ENCODE peak calls at places on chromosome 18, in seven cellular contexts. A is stimulated activated CD8-positive, alpha-beta memory T cell treated with anti-CD3 and anti-CD28 coated beads, Interleukin-4, amount 100 ng/mL, for 24 hours; T is pancreas; E is non-pigmented ciliary epithelial cell; J is D721Med; G is putamen; F is H4. S is an unnamed sample.

GRCh38 chr18:49020129-49020528 is 69.4 kb upstream of the SMAD7 start:
- DNase-seq in A (no peak), G (no peak), E (no peak), J (no peak), T (peak), F (no peak), S (no peak)

GRCh38 chr18:45938488-45938935 is 28.6 kb downstream of the EPG5 start:
- DNase-seq in J (no peak), E (no peak), F (no peak), G (no peak), T (no peak), A (no peak), S (no peak)

GRCh38 chr18:8978394-8978793 is 124.1 kb upstream of the NDUFV2 start:
- DNase-seq in E (no peak), T (no peak), A (no peak), F (no peak), G (no peak), J (no peak), S (no peak)

GRCh38 chr18:9003406-9004100 is 98.9 kb upstream of the NDUFV2 start:
- DNase-seq in T (no peak), F (no peak), E (no peak), G (no peak), A (no peak), J (no peak), S (no peak)

GRCh38 chr18:59096098-59096779 is 43.4 kb upstream of the SEC11C start:
- DNase-seq in E (no peak), J (no peak), T (no peak), A (no peak), F (no peak), G (no peak), S (no peak)

GRCh38 chr18:49250819-49251388 is 209.5 kb downstream of the DYM start:
- DNase-seq in E (no peak), A (no peak), F (no peak), T (no peak), J (no peak), G (peak), S (no peak)

GRCh38 chr18:52341617-52342381 is 1.8 kb downstream of the DCC start:
- DNase-seq in A (no peak), T (no peak), F (no peak), G (no peak), E (no peak), J (no peak), S (no peak)

GRCh38 chr18:59233017-59233410 is 13.1 kb downstream of the GRP start:
- DNase-seq in J (no peak), G (no peak), F (no peak), E (no peak), A (no peak), T (no peak), S (no peak)

GRCh38 chr18:47422524-47422923 is 171.1 kb upstream of the SKOR2 start:
- DNase-seq in E (no peak), F (peak), T (no peak), A (no peak), G (no peak), J (no peak), S (no peak)

GRCh38 chr18:24000613-24001490 is 13.7 kb upstream of the TTC39C start:
- DNase-seq in E (no peak), F (no peak), G (no peak), A (no peak), J (no peak), T (no peak), S (no peak)

GRCh38 chr18:33579147-33579867 is 1.3 kb downstream of the ASXL3 start:
- DNase-seq in T (no peak), G (peak), J (no peak), F (no peak), E (no peak), A (no peak), S (no peak)

GRCh38 chr18:42675810-42676209 is 439.7 kb downstream of the RIT2 start:
- DNase-seq in G (no peak), F (no peak), A (no peak), T (no peak), J (no peak), E (no peak), S (no peak)

GRCh38 chr18:7417742-7418141 is 149.4 kb upstream of the PTPRM start:
- DNase-seq in J (no peak), E (peak), F (peak), T (no peak), G (no peak), A (no peak), S (no peak)

GRCh38 chr18:12403601-12404506 is 3.9 kb upstream of the PRELID3A start:
- DNase-seq in E (peak), J (no peak), A (no peak), T (no peak), F (peak), G (no peak), S (no peak)

GRCh38 chr18:22470511-22471181 is 52.9 kb upstream of the CTAGE1 start:
- DNase-seq in G (no peak), J (no peak), F (peak), A (no peak), E (no peak), T (peak), S (no peak)

GRCh38 chr18:44973282-44973681 is 292.6 kb downstream of the SETBP1 start:
- DNase-seq in E (no peak), T (no peak), F (no peak), A (no peak), J (no peak), G (no peak), S (no peak)

GRCh38 chr18:63762518-63762917 is 12.7 kb upstream of the SERPINB7 start:
- DNase-seq in T (no peak), G (no peak), J (no peak), F (no peak), A (no peak), E (no peak), S (no peak)

GRCh38 chr18:731185-731584 is 18.8 kb upstream of the ENOSF1 start:
- DNase-seq in F (no peak), A (no peak), J (no peak), E (no peak), T (no peak), G (no peak), S (no peak)

GRCh38 chr18:59870623-59871130 is 29.1 kb upstream of the PMAIP1 start:
- DNase-seq in F (no peak), E (no peak), G (no peak), J (no peak), A (no peak), T (no peak), S (no peak)

GRCh38 chr18:71114550-71115210 is 825.8 kb downstream of the SOCS6 start:
- DNase-seq in T (no peak), A (no peak), G (no peak), E (no peak), F (peak), J (no peak), S (no peak)

GRCh38 chr18:5825663-5826062 is 69.7 kb downstream of the TMEM200C start:
- DNase-seq in E (no peak), J (no peak), G (no peak), F (no peak), A (no peak), T (no peak), S (no peak)

GRCh38 chr18:51279367-51279984 is 82.0 kb upstream of the MEX3C start:
- DNase-seq in G (no peak), T (no peak), A (no peak), F (no peak), E (no peak), J (no peak), S (peak)

GRCh38 chr18:25350561-25351201 is 1.3 kb downstream of the ZNF521 start:
- DNase-seq in G (peak), A (no peak), J (no peak), F (peak), T (no peak), E (peak), S (peak)

GRCh38 chr18:903703-904102 is 968 bp upstream of the ADCYAP1 start:
- DNase-seq in J (no peak), T (peak), E (no peak), G (no peak), F (no peak), A (no peak), S (peak)

GRCh38 chr18:65435529-65435928 is 315.3 kb upstream of the CDH7 start:
- DNase-seq in F (no peak), T (no peak), E (no peak), G (no peak), A (no peak), J (no peak), S (no peak)